ENCODE peak calls at places on chromosomes 11 and 22, in eight cellular contexts. Y is stomach, W is foreskin fibroblast, Q is endothelial cell, F is AG04449, U is WTC11, T is fibroblast of lung, P is fibroblast of mammary gland. O is an unnamed sample.

GRCh38 chr22:39508393-39508792 is 6.3 kb downstream of the MIEF1 start:
- DNase-seq in P (no peak), Y (no peak), W (no peak), Q (no peak), U (no peak), T (no peak), F (no peak), O (no peak)

GRCh38 chr11:61890536-61891330 is 612 bp downstream of the FADS3 start:
- DNase-seq in T (peak), P (peak), Q (no peak), Y (no peak), U (no peak), W (peak), F (peak), O (no peak)

GRCh38 chr11:75339685-75340409 is 11.6 kb downstream of the ARRB1 start:
- DNase-seq in U (no peak), W (no peak), F (no peak), Q (no peak), Y (no peak), T (no peak), P (no peak), O (no peak)

GRCh38 chr11:36594316-36594989 is at the start of gene IFTAP:
- DNase-seq in F (peak), Y (peak), P (peak), Q (peak), W (peak), U (peak), T (peak), O (no peak)

GRCh38 chr11:44309483-44310197 is at the start of gene ALX4:
- DNase-seq in F (no peak), Y (no peak), U (peak), P (no peak), Q (no peak), W (no peak), T (peak), O (no peak)

GRCh38 chr11:70740475-70740825 is 342.1 kb downstream of the CTTN start:
- DNase-seq in W (no peak), T (no peak), P (no peak), Q (no peak), U (no peak), F (no peak), Y (no peak), O (no peak)

GRCh38 chr22:25753252-25753651 is 11.3 kb downstream of the MYO18B start:
- DNase-seq in U (no peak), W (no peak), P (no peak), F (no peak), Y (no peak), T (no peak), Q (no peak), O (no peak)

GRCh38 chr11:63745304-63746170 is 23.0 kb downstream of the ZFTA start:
- DNase-seq in U (no peak), T (peak), Q (no peak), Y (no peak), W (no peak), P (no peak), F (no peak), O (no peak)

GRCh38 chr22:49143812-49144211 is 683.9 kb downstream of the BRD1 start:
- DNase-seq in Y (no peak), Q (no peak), F (no peak), T (no peak), W (no peak), U (no peak), P (no peak), O (no peak)

GRCh38 chr11:124748481-124749338 is 3.3 kb downstream of the VSIG2 start:
- DNase-seq in Q (no peak), U (no peak), T (no peak), F (no peak), W (peak), Y (no peak), P (peak), O (no peak)

GRCh38 chr22:46931414-46931813 is 169.0 kb downstream of the TBC1D22A start:
- DNase-seq in T (no peak), Y (no peak), Q (no peak), U (no peak), W (no peak), F (no peak), P (peak), O (no peak)
- TF ChIP-seq CTCF in T (peak), Y (no peak), Q (no peak), U (no peak), W (peak), F (peak), P (peak), O (no peak)

DNA sequence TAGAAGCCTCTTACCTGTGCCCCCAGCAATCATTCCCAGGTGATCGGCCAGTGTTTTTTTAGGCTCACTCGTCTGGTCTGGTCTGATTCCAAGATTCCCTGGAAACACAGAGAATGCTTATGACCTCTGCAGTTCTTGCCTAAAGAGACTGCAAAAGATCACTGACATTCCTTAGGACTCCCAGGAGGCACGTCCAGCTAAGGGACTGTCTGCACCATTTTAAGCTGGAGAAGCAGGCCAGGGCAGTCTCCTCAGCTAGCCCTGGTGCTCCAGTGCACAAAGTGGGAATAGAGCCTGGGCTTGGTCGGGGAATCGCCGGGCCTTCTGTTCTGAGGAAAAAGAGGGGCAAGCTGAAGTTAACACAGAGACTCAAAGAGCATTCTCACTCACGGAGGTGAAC is 4.8 kb downstream of the CYB5R2 start:
- DNase-seq in U (no peak), T (no peak), W (no peak), P (no peak), F (no peak), Y (no peak), Q (no peak), O (no peak)
- TF ChIP-seq CTCF in U (no peak), T (no peak), W (no peak), P (no peak), F (no peak), Y (no peak), Q (no peak), O (no peak)

GRCh38 chr11:68037481-68038225 is 1.2 kb upstream of the TCIRG1 start:
- DNase-seq in W (no peak), Y (peak), P (no peak), Q (no peak), T (no peak), U (no peak), F (no peak), O (no peak)
- TF ChIP-seq CTCF in W (no peak), Y (no peak), P (no peak), Q (no peak), T (no peak), U (no peak), F (no peak), O (no peak)

DNA sequence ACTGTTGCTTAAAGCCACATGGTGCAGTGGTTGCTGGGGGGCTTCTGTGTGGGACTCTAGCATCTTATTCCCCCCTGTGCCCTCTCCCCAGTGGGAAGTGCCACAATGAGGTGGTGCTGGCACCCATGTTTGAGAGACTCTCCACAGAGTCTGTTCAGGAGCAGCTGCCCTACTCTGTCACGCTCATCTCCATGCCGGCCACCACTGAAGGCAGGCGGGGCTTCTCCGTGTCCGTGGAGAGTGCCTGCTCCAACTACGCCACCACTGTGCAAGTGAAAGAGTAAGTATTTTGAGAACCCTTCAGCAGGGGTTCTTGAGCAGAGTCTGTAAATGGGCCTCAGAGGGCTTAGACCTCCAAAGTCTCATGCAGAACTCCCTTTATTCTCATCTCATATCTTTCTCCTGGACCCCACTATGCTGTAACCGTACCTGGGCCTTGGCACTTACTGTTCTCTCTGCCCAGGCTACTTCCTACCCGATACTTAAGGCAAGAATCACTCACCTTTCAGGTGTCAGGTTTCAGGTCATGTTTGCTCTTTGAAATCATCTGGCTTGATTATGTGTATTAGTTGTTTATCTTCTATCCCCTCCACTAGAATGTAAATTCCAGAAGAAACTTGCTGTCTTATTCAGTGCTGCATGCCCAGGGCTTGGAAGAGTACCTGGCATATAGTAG is 32.4 kb downstream of the PIK3IP1 start:
- DNase-seq in P (no peak), U (no peak), W (no peak), F (no peak), Q (no peak), T (no peak), Y (no peak), O (no peak)
- TF ChIP-seq CTCF in P (no peak), U (no peak), W (no peak), F (no peak), Q (no peak), T (no peak), Y (no peak), O (no peak)

GRCh38 chr11:15770798-15771414 is 585.4 kb downstream of the SOX6 start:
- DNase-seq in F (no peak), Y (peak), U (peak), P (peak), W (no peak), Q (peak), T (peak), O (no peak)
- TF ChIP-seq CTCF in F (peak), Y (no peak), U (peak), P (peak), W (peak), Q (peak), T (peak), O (peak)

GRCh38 chr11:77650165-77650564 is 12.6 kb upstream of the CLNS1A start:
- DNase-seq in Q (no peak), T (no peak), W (no peak), F (no peak), U (no peak), Y (no peak), P (no peak), O (no peak)

GRCh38 chr11:77647906-77648305 is 10.3 kb upstream of the CLNS1A start:
- DNase-seq in U (no peak), P (peak), W (no peak), Q (no peak), F (no peak), Y (no peak), T (no peak), O (no peak)

GRCh38 chr11:77642228-77642627 is 4.6 kb upstream of the CLNS1A start:
- DNase-seq in U (no peak), P (no peak), W (no peak), Y (no peak), Q (no peak), F (no peak), T (no peak), O (no peak)

DNA sequence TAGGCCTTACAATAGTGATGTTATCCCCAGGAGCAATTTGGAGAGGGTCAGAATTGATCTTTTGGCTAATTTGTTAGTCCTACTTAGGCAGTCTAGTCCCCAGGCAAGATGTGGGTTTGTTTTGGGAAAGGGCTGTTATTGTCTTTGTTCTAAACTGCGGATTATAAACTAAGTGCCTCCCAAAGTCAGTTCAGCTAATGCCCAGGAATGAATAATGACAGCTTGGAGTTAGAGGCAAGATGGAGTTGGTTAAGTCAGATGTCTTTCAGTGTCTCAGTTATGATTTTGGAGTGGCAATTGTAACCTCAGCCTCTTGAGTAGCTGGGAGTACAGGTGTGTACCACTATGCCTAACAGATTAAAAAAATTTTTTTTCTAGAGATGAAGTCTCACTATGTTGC is 7.3 kb upstream of the CLNS1A start:
- DNase-seq in Y (no peak), T (no peak), P (no peak), W (no peak), Q (no peak), U (no peak), F (no peak), O (no peak)
- TF ChIP-seq CTCF in Y (no peak), T (no peak), P (no peak), W (no peak), Q (no peak), U (no peak), F (no peak), O (no peak)

O was measured in GM06990.